ENCODE peak calls at places on chromosomes 5 and 9, in seven cellular contexts. T, C, J, W, H, P and Z are unnamed samples.

GRCh38 chr5:111478266-111478665 is 34.1 kb downstream of the STARD4 start:
- DNase-seq in T (no peak), C (no peak), J (no peak), W (peak), H (no peak), P (no peak), Z (no peak)

GRCh38 chr5:136012041-136012804 is 16.6 kb upstream of the TGFBI start:
- DNase-seq in T (no peak), C (no peak), J (no peak), W (peak), H (no peak), P (no peak), Z (no peak)

GRCh38 chr9:826500-827280 is 14.8 kb upstream of the DMRT1 start:
- DNase-seq in T (no peak), C (no peak), J (no peak), W (no peak), H (no peak), P (no peak), Z (no peak)

GRCh38 chr5:82019342-82020138 is 47.7 kb downstream of the ATG10 start:
- DNase-seq in T (no peak), C (no peak), J (no peak), W (no peak), H (no peak), P (no peak), Z (no peak)

GRCh38 chr5:178778919-178779318 is 48.5 kb upstream of the ZNF354A start:
- DNase-seq in T (no peak), C (no peak), J (no peak), W (no peak), H (no peak), P (no peak), Z (no peak)

GRCh38 chr5:179300834-179301233 is 44.4 kb downstream of the ADAMTS2 start:
- DNase-seq in T (no peak), C (no peak), J (no peak), W (peak), H (no peak), P (no peak), Z (no peak)

GRCh38 chr5:174735498-174736350 is 11.3 kb downstream of the MSX2 start:
- DNase-seq in T (no peak), C (no peak), J (no peak), W (no peak), H (no peak), P (no peak), Z (no peak)

GRCh38 chr5:5421149-5421960 is 1.1 kb upstream of the ICE1 start:
- DNase-seq in T (no peak), C (no peak), J (no peak), W (no peak), H (no peak), P (no peak), Z (no peak)

GRCh38 chr5:134580001-134580460 is 52.6 kb downstream of the SAR1B start:
- DNase-seq in T (no peak), C (no peak), J (no peak), W (no peak), H (no peak), P (no peak), Z (no peak)

GRCh38 chr9:105216440-105217178 is 27.8 kb upstream of the SLC44A1 start:
- DNase-seq in T (no peak), C (no peak), J (peak), W (no peak), H (no peak), P (no peak), Z (no peak)

GRCh38 chr9:99059074-99059894 is 45.6 kb upstream of the TGFBR1 start:
- DNase-seq in T (no peak), C (no peak), J (no peak), W (no peak), H (no peak), P (no peak), Z (peak)

GRCh38 chr5:79666758-79667157 is 22.9 kb upstream of the CMYA5 start:
- DNase-seq in T (no peak), C (no peak), J (no peak), W (no peak), H (no peak), P (no peak), Z (no peak)

GRCh38 chr9:127854169-127854833 is at the start of gene ENG:
- DNase-seq in T (no peak), C (no peak), J (no peak), W (peak), H (no peak), P (no peak), Z (no peak)

GRCh38 chr5:161765611-161766010 is 80.1 kb downstream of the GABRA6 start:
- DNase-seq in T (no peak), C (no peak), J (no peak), W (no peak), H (no peak), P (no peak), Z (no peak)

GRCh38 chr5:62477801-62478200 is 65.2 kb downstream of the IPO11 start:
- DNase-seq in T (no peak), C (no peak), J (no peak), W (peak), H (no peak), P (no peak), Z (no peak)

GRCh38 chr5:40736103-40736875 is 19.5 kb downstream of the TTC33 start:
- DNase-seq in T (no peak), C (no peak), J (no peak), W (peak), H (no peak), P (no peak), Z (no peak)

GRCh38 chr5:173901705-173902104 is 13.6 kb downstream of the CPEB4 start:
- DNase-seq in T (no peak), C (no peak), J (no peak), W (no peak), H (no peak), P (no peak), Z (no peak)

GRCh38 chr5:1513326-1514026 is 10.3 kb downstream of the LPCAT1 start:
- DNase-seq in T (no peak), C (no peak), J (no peak), W (no peak), H (no peak), P (no peak), Z (no peak)

GRCh38 chr5:1652873-1653707 is 129.3 kb upstream of the LPCAT1 start:
- DNase-seq in T (no peak), C (no peak), J (no peak), W (no peak), H (peak), P (no peak), Z (peak)

GRCh38 chr5:77280036-77280435 is 69.6 kb downstream of the PDE8B start:
- DNase-seq in T (no peak), C (no peak), J (no peak), W (no peak), H (peak), P (no peak), Z (no peak)

GRCh38 chr5:25418319-25418859 is 773.6 kb upstream of the CDH10 start:
- DNase-seq in T (no peak), C (no peak), J (no peak), W (no peak), H (no peak), P (no peak), Z (no peak)

GRCh38 chr9:26260238-26260637 is 582.0 kb upstream of the TUSC1 start:
- DNase-seq in T (no peak), C (no peak), J (no peak), W (peak), H (no peak), P (no peak), Z (no peak)

GRCh38 chr5:107893642-107894041 is 222.9 kb upstream of the EFNA5 start:
- DNase-seq in T (no peak), C (no peak), J (no peak), W (peak), H (no peak), P (no peak), Z (no peak)

GRCh38 chr5:56852228-56853000 is 37.1 kb downstream of the MAP3K1 start:
- DNase-seq in T (no peak), C (no peak), J (no peak), W (peak), H (no peak), P (no peak), Z (no peak)

GRCh38 chr5:145446412-145446811 is 388.7 kb downstream of the PRELID2 start:
- DNase-seq in T (no peak), C (no peak), J (no peak), W (no peak), H (no peak), P (no peak), Z (no peak)

GRCh38 chr9:20319641-20320337 is 302.5 kb downstream of the MLLT3 start:
- DNase-seq in T (no peak), C (no peak), J (no peak), W (peak), H (no peak), P (no peak), Z (no peak)

GRCh38 chr9:101791938-101792337 is 53.5 kb upstream of the GRIN3A start:
- DNase-seq in T (no peak), C (no peak), J (no peak), W (no peak), H (peak), P (no peak), Z (no peak)

GRCh38 chr5:88188458-88189132 is 80.0 kb downstream of the TMEM161B start:
- DNase-seq in T (no peak), C (no peak), J (no peak), W (peak), H (no peak), P (no peak), Z (no peak)

GRCh38 chr9:90029996-90030395 is 425.2 kb downstream of the GADD45G start:
- DNase-seq in T (no peak), C (no peak), J (no peak), W (no peak), H (no peak), P (no peak), Z (no peak)

GRCh38 chr5:657570-657969 is 35.6 kb downstream of the TPPP start:
- DNase-seq in T (no peak), C (no peak), J (no peak), W (peak), H (no peak), P (no peak), Z (no peak)

GRCh38 chr9:12797037-12797436 is 22.2 kb downstream of the LURAP1L start:
- DNase-seq in T (no peak), C (no peak), J (no peak), W (no peak), H (no peak), P (no peak), Z (no peak)